ENCODE peak calls at places on chromosomes 5 and 9, in ten cellular contexts. J is H9; E is SW 1271; F is upper lobe of left lung; K is frontal cortex; R is HS-27A; W is left lung; Q is endothelial cell; T is left cardiac atrium; P is CD8-positive, alpha-beta memory T cell. X is an unnamed sample.

GRCh38 chr5:32419791-32420190 is 24.7 kb downstream of the ZFR start:
- DNase-seq in J (no peak), E (no peak), F (no peak), K (no peak), R (no peak), W (no peak), Q (no peak), T (no peak), P (no peak), X (no peak)

GRCh38 chr5:124605516-124605915 is 140.9 kb downstream of the ZNF608 start:
- DNase-seq in J (no peak), E (no peak), F (no peak), K (no peak), R (no peak), W (no peak), Q (no peak), T (peak), P (no peak), X (no peak)

GRCh38 chr5:126508962-126509279 is 85.7 kb downstream of the GRAMD2B start:
- DNase-seq in J (no peak), E (peak), F (no peak), K (no peak), R (no peak), W (no peak), Q (no peak), T (no peak), P (no peak), X (no peak)

GRCh38 chr5:90983148-90983547 is 400.0 kb downstream of the ARRDC3 start:
- DNase-seq in J (no peak), E (no peak), F (no peak), K (no peak), R (no peak), W (no peak), Q (no peak), T (peak), P (no peak), X (no peak)

GRCh38 chr9:104907278-104907951 is 20.5 kb downstream of the ABCA1 start:
- DNase-seq in J (no peak), E (no peak), F (no peak), K (no peak), R (no peak), W (no peak), Q (no peak), T (no peak), P (no peak), X (no peak)

GRCh38 chr9:135524130-135524861 is 3.1 kb downstream of the LCN1 start:
- DNase-seq in J (no peak), E (no peak), F (peak), K (no peak), R (no peak), W (peak), Q (no peak), T (no peak), P (no peak), X (no peak)

GRCh38 chr5:142749321-142749720 is 20.9 kb upstream of the ARHGAP26 start:
- DNase-seq in J (no peak), E (no peak), F (no peak), K (no peak), R (no peak), W (no peak), Q (no peak), T (no peak), P (no peak), X (no peak)

GRCh38 chr9:38277601-38278200 is 114.8 kb upstream of the ALDH1B1 start:
- DNase-seq in J (peak), E (no peak), F (no peak), K (no peak), R (no peak), W (no peak), Q (no peak), T (no peak), P (no peak), X (no peak)

GRCh38 chr5:111223790-111224560 is at the start of gene CAMK4:
- DNase-seq in J (peak), E (peak), F (peak), K (peak), R (peak), W (peak), Q (peak), T (peak), P (peak), X (peak)

GRCh38 chr5:170495796-170496195 is 8.0 kb upstream of the KCNIP1 start:
- DNase-seq in J (no peak), E (no peak), F (no peak), K (no peak), R (no peak), W (no peak), Q (no peak), T (no peak), P (no peak), X (no peak)

GRCh38 chr9:80932181-80932580 is 757.2 kb downstream of the TLE1 start:
- DNase-seq in J (no peak), E (no peak), F (no peak), K (no peak), R (no peak), W (no peak), Q (no peak), T (no peak), P (no peak), X (no peak)

GRCh38 chr9:86043999-86044398 is 55.4 kb downstream of the GOLM1 start:
- DNase-seq in J (no peak), E (no peak), F (no peak), K (no peak), R (no peak), W (no peak), Q (no peak), T (no peak), P (no peak), X (no peak)

GRCh38 chr5:2180456-2180855 is 297.7 kb upstream of the IRX4 start:
- DNase-seq in J (no peak), E (no peak), F (no peak), K (no peak), R (no peak), W (no peak), Q (no peak), T (no peak), P (no peak), X (no peak)

GRCh38 chr9:94139672-94140417 is 55.6 kb downstream of the PTPDC1 start:
- DNase-seq in J (no peak), E (peak), F (no peak), K (no peak), R (peak), W (no peak), Q (no peak), T (peak), P (no peak), X (peak)

GRCh38 chr5:99060306-99061261 is 131.8 kb upstream of the CHD1 start:
- DNase-seq in J (peak), E (peak), F (no peak), K (peak), R (peak), W (peak), Q (peak), T (peak), P (peak), X (peak)

GRCh38 chr5:112339761-112340160 is 79.3 kb downstream of the EPB41L4A start:
- DNase-seq in J (no peak), E (no peak), F (no peak), K (no peak), R (no peak), W (no peak), Q (no peak), T (no peak), P (no peak), X (no peak)

GRCh38 chr5:124461110-124461509 is 285.3 kb downstream of the ZNF608 start:
- DNase-seq in J (no peak), E (no peak), F (no peak), K (no peak), R (no peak), W (no peak), Q (no peak), T (no peak), P (no peak), X (no peak)

GRCh38 chr9:92607088-92607487 is 62.8 kb downstream of the IPPK start:
- DNase-seq in J (no peak), E (no peak), F (no peak), K (no peak), R (peak), W (no peak), Q (no peak), T (no peak), P (no peak), X (no peak)